ENCODE peak calls at places on chromosomes 4 and X, in six cellular contexts. Z, A, G, J, E and V are unnamed samples.

GRCh38 chrX:119238557-119238956 is 2.5 kb downstream of the PGRMC1 start:
- DNase-seq in Z (no peak), A (no peak), G (peak), J (no peak), E (no peak), V (no peak)

GRCh38 chrX:531611-531936 is 99.0 kb upstream of the SHOX start:
- DNase-seq in Z (no peak), A (no peak), G (no peak), J (no peak), E (no peak), V (no peak)

GRCh38 chr4:23969635-23970034 is 79.8 kb upstream of the PPARGC1A start:
- DNase-seq in Z (peak), A (no peak), G (peak), J (no peak), E (no peak), V (no peak)

GRCh38 chrX:119477812-119478232 is 9.6 kb downstream of the SLC25A5 start:
- DNase-seq in Z (peak), A (no peak), G (peak), J (no peak), E (no peak), V (no peak)

GRCh38 chr4:138869631-138870030 is 145.9 kb upstream of the NOCT start:
- DNase-seq in Z (no peak), A (no peak), G (no peak), J (no peak), E (no peak), V (no peak)

GRCh38 chr4:26263165-26263564 is 57.6 kb upstream of the RBPJ start:
- DNase-seq in Z (no peak), A (no peak), G (no peak), J (no peak), E (no peak), V (no peak)

GRCh38 chr4:83075696-83076095 is 38.8 kb downstream of the PLAC8 start:
- DNase-seq in Z (peak), A (no peak), G (peak), J (no peak), E (no peak), V (no peak)

GRCh38 chr4:88985088-88985779 is 71.8 kb downstream of the FAM13A start:
- DNase-seq in Z (peak), A (no peak), G (peak), J (no peak), E (no peak), V (no peak)

GRCh38 chr4:185710487-185710995 is 101.5 kb downstream of the SORBS2 start:
- DNase-seq in Z (no peak), A (no peak), G (no peak), J (no peak), E (no peak), V (no peak)

GRCh38 chr4:3765271-3766206 is 646 bp upstream of the ADRA2C start:
- DNase-seq in Z (peak), A (no peak), G (peak), J (no peak), E (no peak), V (peak)

GRCh38 chrX:23705235-23705634 is 37.8 kb downstream of the ACOT9 start:
- DNase-seq in Z (no peak), A (no peak), G (no peak), J (no peak), E (no peak), V (no peak)

GRCh38 chrX:47623540-47624027 is 3.9 kb upstream of the SYN1 start:
- DNase-seq in Z (peak), A (peak), G (peak), J (no peak), E (no peak), V (peak)

GRCh38 chr4:121484633-121485032 is 103.8 kb upstream of the QRFPR start:
- DNase-seq in Z (peak), A (no peak), G (peak), J (no peak), E (no peak), V (peak)

GRCh38 chrX:12349201-12349600 is 210.9 kb downstream of the FRMPD4 start:
- DNase-seq in Z (no peak), A (no peak), G (no peak), J (no peak), E (no peak), V (no peak)
- TF ChIP-seq CTCF in Z (no peak), A (no peak), G (no peak), J (no peak), E (no peak), V (no peak)

GRCh38 chr4:828641-829271 is 2.8 kb upstream of the CPLX1 start:
- DNase-seq in Z (peak), A (peak), G (peak), J (no peak), E (no peak), V (no peak)
- TF ChIP-seq CTCF in Z (peak), A (no peak), G (peak), J (no peak), E (no peak), V (no peak)

DNA sequence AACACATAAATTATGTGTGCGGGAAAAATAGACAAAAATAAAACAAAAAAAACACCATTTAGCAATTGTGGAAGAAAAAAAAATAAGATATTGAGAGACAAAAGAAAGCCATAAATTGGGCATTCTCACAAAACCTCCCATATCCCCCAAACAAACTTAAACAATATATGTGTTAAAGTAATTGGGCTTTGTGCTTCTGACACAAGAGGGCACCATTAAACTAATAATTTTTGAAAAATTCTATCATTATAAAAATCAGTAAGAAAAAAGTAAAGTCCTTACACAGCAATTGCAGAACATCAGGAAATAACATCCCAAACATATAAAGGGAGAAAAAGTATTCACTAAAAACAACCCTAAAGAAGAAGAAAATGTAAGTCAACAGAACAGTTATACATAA is 880.7 kb downstream of the TECRL start:
- DNase-seq in Z (peak), A (no peak), G (no peak), J (no peak), E (no peak), V (no peak)
- TF ChIP-seq CTCF in Z (peak), A (no peak), G (no peak), J (no peak), E (no peak), V (no peak)

DNA sequence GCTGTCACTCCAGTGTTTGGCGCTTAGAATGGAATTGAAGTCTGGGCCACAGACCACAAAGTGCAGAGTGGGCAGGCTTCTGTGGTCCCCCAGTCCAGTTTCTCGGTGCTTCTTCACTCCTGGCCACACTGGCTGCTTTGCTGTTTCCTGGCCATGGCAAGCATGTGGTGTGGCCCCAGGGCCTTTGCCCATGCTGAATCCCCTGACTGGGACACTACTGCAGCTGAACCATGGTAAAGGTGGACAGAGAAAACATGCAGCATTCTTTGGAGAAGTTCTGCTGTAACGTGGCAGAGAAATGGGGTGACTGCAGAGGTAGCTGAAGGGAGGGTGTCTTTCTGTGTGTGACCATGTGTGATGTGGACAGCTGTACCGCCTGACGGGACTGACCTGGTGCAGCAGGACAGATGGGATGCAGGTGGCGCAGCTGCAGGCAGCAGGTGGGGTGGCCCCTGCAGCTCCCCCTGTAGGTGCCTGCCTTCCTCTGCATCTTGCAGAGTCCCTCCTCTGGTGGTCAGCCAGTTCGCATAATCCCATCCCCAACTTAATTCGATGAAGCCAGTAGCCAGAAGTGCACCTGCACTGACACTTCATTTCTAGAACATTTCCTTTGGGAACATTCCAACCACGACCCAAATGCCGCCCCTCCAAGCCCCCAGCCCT is 13.2 kb upstream of the S100P start:
- DNase-seq in Z (no peak), A (no peak), G (no peak), J (no peak), E (no peak), V (no peak)
- TF ChIP-seq CTCF in Z (peak), A (no peak), G (no peak), J (no peak), E (no peak), V (peak)

GRCh38 chr4:95637047-95637600 is 88.4 kb upstream of the UNC5C start:
- DNase-seq in Z (peak), A (no peak), G (peak), J (no peak), E (no peak), V (peak)
- TF ChIP-seq CTCF in Z (peak), A (no peak), G (peak), J (no peak), E (no peak), V (peak)

GRCh38 chrX:152905081-152905420 is 7.2 kb downstream of the ZNF185 start:
- DNase-seq in Z (no peak), A (peak), G (no peak), J (no peak), E (no peak), V (peak)

GRCh38 chrX:152902502-152902820 is 4.6 kb downstream of the ZNF185 start:
- DNase-seq in Z (no peak), A (peak), G (no peak), J (no peak), E (no peak), V (no peak)

GRCh38 chrX:152901816-152902501 is 4.1 kb downstream of the ZNF185 start:
- DNase-seq in Z (no peak), A (peak), G (no peak), J (no peak), E (no peak), V (no peak)

GRCh38 chrX:152903589-152903988 is 5.7 kb downstream of the ZNF185 start:
- DNase-seq in Z (no peak), A (peak), G (no peak), J (no peak), E (no peak), V (no peak)

DNA sequence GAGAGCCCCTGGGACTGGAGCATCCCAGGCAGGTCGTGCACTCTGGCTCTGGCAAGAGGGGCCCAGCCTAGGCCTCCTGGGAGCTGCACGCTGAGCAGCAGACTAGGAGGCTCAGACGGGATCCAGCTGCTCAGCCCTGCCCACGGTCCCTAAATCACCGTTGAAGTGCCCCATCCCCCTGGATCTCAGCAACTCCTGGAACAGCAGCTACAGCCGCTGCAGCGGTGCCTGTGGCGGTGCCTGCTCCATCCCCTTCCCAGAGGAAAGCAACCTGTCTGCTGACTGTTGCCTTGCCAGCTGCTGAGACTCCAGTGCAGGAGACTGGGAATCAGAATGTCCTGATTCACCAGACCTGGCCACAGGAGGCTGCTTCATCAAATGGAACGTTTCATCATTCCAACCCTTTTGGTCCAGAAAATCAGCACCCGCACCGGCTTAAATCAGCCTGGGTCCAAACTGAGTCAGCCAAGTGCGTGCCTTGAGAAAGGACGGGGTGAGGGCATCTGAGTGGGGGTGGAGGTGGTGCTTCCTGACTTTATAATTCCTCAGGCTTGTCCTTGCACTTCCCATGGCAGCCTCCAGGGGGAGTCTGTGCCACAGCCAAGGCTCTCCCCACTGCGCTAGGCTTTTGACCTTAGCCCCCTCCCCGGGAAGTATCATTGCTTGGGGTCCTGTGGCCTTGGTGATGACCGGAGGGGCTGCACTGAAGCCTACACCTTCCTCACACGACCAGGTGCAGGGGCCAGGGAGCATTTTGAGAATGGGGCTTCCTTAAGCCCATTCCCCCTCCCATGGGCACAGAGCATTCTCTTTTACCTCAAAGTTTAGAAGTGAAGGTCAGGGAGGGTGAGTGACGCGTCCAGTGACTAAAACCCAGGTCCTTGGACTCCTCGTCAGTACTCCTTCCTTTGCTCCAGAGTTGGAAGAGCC is 6.5 kb downstream of the ZNF185 start:
- DNase-seq in Z (peak), A (peak), G (peak), J (peak), E (peak), V (peak)
- TF ChIP-seq CTCF in Z (peak), A (peak), G (peak), J (peak), E (no peak), V (peak)

DNA sequence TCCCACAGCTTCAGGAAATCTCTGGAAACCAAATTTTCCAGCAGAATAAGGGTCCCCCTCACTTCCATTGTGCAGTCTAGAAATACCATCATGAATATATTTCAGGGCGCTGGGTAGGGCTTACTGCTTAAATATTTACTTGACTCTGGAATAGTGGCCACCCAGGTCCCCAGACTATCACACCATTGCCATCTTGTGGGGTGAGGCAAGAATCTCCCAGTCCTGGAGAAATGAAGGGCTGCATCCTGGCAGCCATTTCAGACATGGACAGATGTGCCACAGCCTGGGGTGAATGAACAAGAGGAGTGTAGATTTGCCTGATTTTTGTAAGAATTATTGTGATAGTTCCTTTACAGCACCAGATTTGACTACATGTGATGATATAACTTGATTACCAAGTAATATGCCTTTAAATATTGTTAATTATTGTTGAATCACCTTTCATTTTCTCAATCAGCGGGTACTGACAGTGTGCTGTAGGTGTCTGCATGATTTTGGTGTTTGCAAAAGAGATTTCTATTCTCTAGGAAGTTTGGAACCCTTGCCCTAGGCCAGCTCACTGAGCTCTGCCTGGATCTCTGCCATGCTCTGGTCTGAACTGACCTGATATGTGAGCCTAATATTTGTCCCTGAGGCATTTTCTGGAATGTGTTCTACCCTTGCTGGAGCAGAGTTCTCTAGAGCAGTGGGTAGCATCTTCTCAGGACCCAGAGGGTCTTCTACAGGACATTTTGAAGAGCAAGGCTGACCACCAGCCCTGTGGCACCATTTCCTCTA is 183.4 kb downstream of the KIT start:
- DNase-seq in Z (peak), A (no peak), G (peak), J (no peak), E (no peak), V (no peak)
- TF ChIP-seq CTCF in Z (no peak), A (peak), G (no peak), J (no peak), E (no peak), V (no peak)